ENCODE peak calls at places on chromosomes 13 and 19, in four cellular contexts. E, G, B and V are unnamed samples.

GRCh38 chr19:49802836-49803528 is 10.1 kb downstream of the FUZ start:
- DNase-seq in E (no peak), G (no peak), B (no peak), V (no peak)

GRCh38 chr13:110306960-110307696 is at the start of the genes COL4A1 and COL4A2:
- DNase-seq in E (no peak), G (peak), B (no peak), V (no peak)

GRCh38 chr19:31307270-31307669 is 42.0 kb downstream of the TSHZ3 start:
- DNase-seq in E (no peak), G (no peak), B (no peak), V (no peak)

GRCh38 chr13:27622102-27622820 is 569 bp downstream of the POLR1D start:
- DNase-seq in E (no peak), G (no peak), B (no peak), V (no peak)

GRCh38 chr13:75648446-75648845 is 12.3 kb downstream of the LMO7 start:
- DNase-seq in E (no peak), G (no peak), B (no peak), V (no peak)

GRCh38 chr13:63636231-63636993 is 2220.8 kb upstream of the PCDH20 start:
- DNase-seq in E (no peak), G (no peak), B (peak), V (peak)

GRCh38 chr19:20315543-20315942 is 148.5 kb downstream of the ZNF486 start:
- DNase-seq in E (no peak), G (no peak), B (no peak), V (no peak)

GRCh38 chr13:51818771-51819511 is 15.0 kb upstream of the DHRS12 start:
- DNase-seq in E (peak), G (no peak), B (no peak), V (no peak)

GRCh38 chr19:289651-290538 is 1.3 kb downstream of the PLPP2 start:
- DNase-seq in E (peak), G (no peak), B (peak), V (no peak)

GRCh38 chr19:47598407-47599349 is 10.3 kb upstream of the BICRA start:
- DNase-seq in E (no peak), G (no peak), B (peak), V (no peak)

GRCh38 chr13:60431108-60431700 is 34.2 kb downstream of the TDRD3 start:
- DNase-seq in E (no peak), G (no peak), B (no peak), V (no peak)

GRCh38 chr13:63629591-63629990 is 2213.9 kb upstream of the PCDH20 start:
- DNase-seq in E (no peak), G (no peak), B (no peak), V (no peak)

GRCh38 chr13:78409172-78409571 is 194.2 kb downstream of the POU4F1 start:
- DNase-seq in E (no peak), G (no peak), B (no peak), V (no peak)

GRCh38 chr19:50496189-50497029 is 14.6 kb downstream of the JOSD2 start:
- DNase-seq in E (no peak), G (peak), B (no peak), V (no peak)

GRCh38 chr13:50511877-50512332 is 331.6 kb downstream of the DLEU7 start:
- DNase-seq in E (no peak), G (no peak), B (no peak), V (no peak)

GRCh38 chr13:78192721-78193120 is 274.1 kb upstream of the EDNRB start:
- DNase-seq in E (no peak), G (no peak), B (no peak), V (no peak)

GRCh38 chr19:28456264-28456663 is 756.7 kb downstream of the UQCRFS1 start:
- DNase-seq in E (peak), G (no peak), B (no peak), V (no peak)

GRCh38 chr19:41226874-41227390 is 7.9 kb downstream of the AXL start:
- DNase-seq in E (peak), G (no peak), B (no peak), V (no peak)

GRCh38 chr19:19538077-19538764 is at the start of gene CILP2:
- DNase-seq in E (peak), G (peak), B (peak), V (peak)

GRCh38 chr19:27672309-27673047 is 1540.5 kb downstream of the UQCRFS1 start:
- DNase-seq in E (no peak), G (no peak), B (no peak), V (no peak)

GRCh38 chr13:73056054-73056962 is 2.5 kb upstream of the KLF5 start:
- DNase-seq in E (no peak), G (no peak), B (peak), V (no peak)

GRCh38 chr19:12841094-12841493 is 2.8 kb downstream of the MAST1 start:
- DNase-seq in E (peak), G (peak), B (peak), V (peak)

GRCh38 chr13:113862766-113863510 is 938 bp downstream of the GAS6 start:
- DNase-seq in E (no peak), G (no peak), B (peak), V (no peak)

GRCh38 chr13:36681894-36682624 is 8.2 kb downstream of the SERTM1 start:
- DNase-seq in E (no peak), G (no peak), B (no peak), V (no peak)

GRCh38 chr19:51030631-51031030 is 4.2 kb downstream of the KLK12 start:
- DNase-seq in E (no peak), G (no peak), B (no peak), V (no peak)

GRCh38 chr13:81568824-81569223 is 1227.9 kb upstream of the SPRY2 start:
- DNase-seq in E (no peak), G (no peak), B (no peak), V (no peak)

GRCh38 chr19:18649371-18650047 is 12.7 kb downstream of the KLHL26 start:
- DNase-seq in E (no peak), G (peak), B (no peak), V (peak)

GRCh38 chr13:112700291-112701060 is 10.6 kb downstream of the ATP11A start:
- DNase-seq in E (no peak), G (no peak), B (no peak), V (no peak)

GRCh38 chr13:19589312-19589711 is 28.0 kb upstream of the TPTE2 start:
- DNase-seq in E (no peak), G (no peak), B (no peak), V (no peak)

GRCh38 chr19:30214651-30215051 is 157.5 kb upstream of the ZNF536 start:
- DNase-seq in E (peak), G (no peak), B (no peak), V (no peak)

GRCh38 chr13:31824705-31825512 is 85.6 kb downstream of the RXFP2 start:
- DNase-seq in E (no peak), G (no peak), B (no peak), V (peak)

GRCh38 chr19:53808710-53809125 is 15.4 kb downstream of the NLRP12 start:
- DNase-seq in E (no peak), G (no peak), B (peak), V (no peak)

GRCh38 chr13:103794526-103794925 is 728.3 kb upstream of the SLC10A2 start:
- DNase-seq in E (no peak), G (no peak), B (no peak), V (no peak)

GRCh38 chr19:6057651-6058365 is 52.5 kb downstream of the RFX2 start:
- DNase-seq in E (no peak), G (no peak), B (no peak), V (no peak)

GRCh38 chr19:54434112-54434861 is 14.7 kb upstream of the LENG8 start:
- DNase-seq in E (no peak), G (no peak), B (no peak), V (no peak)

GRCh38 chr19:33444238-33444992 is 70.9 kb downstream of the CEBPG start:
- DNase-seq in E (no peak), G (no peak), B (no peak), V (no peak)

GRCh38 chr19:43524922-43525835 is 1.8 kb downstream of the ETHE1 start:
- DNase-seq in E (peak), G (no peak), B (peak), V (no peak)

GRCh38 chr19:41945135-41945766 is 13.9 kb downstream of the RABAC1 start:
- DNase-seq in E (peak), G (no peak), B (no peak), V (no peak)

GRCh38 chr19:45057444-45057843 is 18.6 kb downstream of the CLASRP start:
- DNase-seq in E (no peak), G (no peak), B (no peak), V (no peak)